ENCODE peak calls at places on chromosomes 5 and 9, in ten cellular contexts. B, N, K, Y, P, M, S, W, H and Q are unnamed samples.

GRCh38 chr9:118643118-118643517 is 726.1 kb downstream of the BRINP1 start:
- DNase-seq in S (peak; percentile 80), P (peak; percentile 89), N (peak; percentile 1), K (peak; percentile 47), B (no peak), M (peak; percentile 8), Y (no peak), H (no peak), W (no peak), Q (no peak)

GRCh38 chr9:109117856-109118801 is 1.6 kb downstream of the TMEM245 start:
- DNase-seq in B (no peak), H (peak; percentile 73), P (no peak), K (peak; percentile 62), S (no peak), W (no peak), M (no peak), N (peak; percentile 88), Y (no peak), Q (peak; percentile 90)

GRCh38 chr5:138632900-138633489 is 57.8 kb upstream of the HSPA9 start:
- DNase-seq in K (peak; percentile 90), S (no peak), N (peak; percentile 34), Y (peak; percentile 50), W (peak; percentile 42), P (peak; percentile 53), M (peak; percentile 82), H (peak; percentile 91), B (peak; percentile 74), Q (peak; percentile 85)

GRCh38 chr5:78907255-78907886 is 77.7 kb downstream of the ARSB start:
- DNase-seq in S (no peak), H (no peak), W (peak; percentile 32), Y (peak; percentile 41), B (no peak), N (no peak), K (peak; percentile 92), P (no peak), M (no peak), Q (peak; percentile 27)

GRCh38 chr5:4868140-4868735 is 271.9 kb upstream of the ADAMTS16 start:
- DNase-seq in S (no peak), H (peak; percentile 66), K (peak; percentile 65), B (no peak), Y (peak; percentile 66), P (peak; percentile 75), M (peak; percentile 52), W (peak; percentile 41), N (peak; percentile 75), Q (peak; percentile 93)

GRCh38 chr5:111236995-111237394 is 12.8 kb downstream of the CAMK4 start:
- DNase-seq in M (no peak), W (no peak), Y (no peak), P (no peak), H (no peak), K (no peak), B (no peak), S (no peak), N (no peak), Q (no peak)

GRCh38 chr5:138544171-138545134 is 1.4 kb upstream of the ETF1 start:
- DNase-seq in S (no peak), W (no peak), K (peak; percentile 80), M (no peak), P (no peak), B (no peak), H (no peak), Y (peak; percentile 46), N (peak; percentile 25), Q (peak; percentile 73)

GRCh38 chr9:93942176-93942575 is 13.0 kb downstream of the BARX1 start:
- DNase-seq in W (no peak), K (no peak), H (no peak), Y (no peak), B (no peak), P (no peak), S (no peak), N (no peak), M (no peak), Q (no peak)

GRCh38 chr9:120014751-120015235 is 565.2 kb downstream of the CDK5RAP2 start:
- DNase-seq in Y (no peak), K (no peak), H (no peak), N (no peak), M (no peak), B (no peak), W (no peak), S (no peak), P (no peak), Q (no peak)

GRCh38 chr9:130860458-130861316 is 25.6 kb downstream of the ABL1 start:
- DNase-seq in B (peak; percentile 88), M (no peak), H (peak; percentile 37), P (peak; percentile 77), K (peak; percentile 99), Y (peak; percentile 79), W (peak; percentile 83), N (no peak), S (peak; percentile 63), Q (peak; percentile 94)

DNA sequence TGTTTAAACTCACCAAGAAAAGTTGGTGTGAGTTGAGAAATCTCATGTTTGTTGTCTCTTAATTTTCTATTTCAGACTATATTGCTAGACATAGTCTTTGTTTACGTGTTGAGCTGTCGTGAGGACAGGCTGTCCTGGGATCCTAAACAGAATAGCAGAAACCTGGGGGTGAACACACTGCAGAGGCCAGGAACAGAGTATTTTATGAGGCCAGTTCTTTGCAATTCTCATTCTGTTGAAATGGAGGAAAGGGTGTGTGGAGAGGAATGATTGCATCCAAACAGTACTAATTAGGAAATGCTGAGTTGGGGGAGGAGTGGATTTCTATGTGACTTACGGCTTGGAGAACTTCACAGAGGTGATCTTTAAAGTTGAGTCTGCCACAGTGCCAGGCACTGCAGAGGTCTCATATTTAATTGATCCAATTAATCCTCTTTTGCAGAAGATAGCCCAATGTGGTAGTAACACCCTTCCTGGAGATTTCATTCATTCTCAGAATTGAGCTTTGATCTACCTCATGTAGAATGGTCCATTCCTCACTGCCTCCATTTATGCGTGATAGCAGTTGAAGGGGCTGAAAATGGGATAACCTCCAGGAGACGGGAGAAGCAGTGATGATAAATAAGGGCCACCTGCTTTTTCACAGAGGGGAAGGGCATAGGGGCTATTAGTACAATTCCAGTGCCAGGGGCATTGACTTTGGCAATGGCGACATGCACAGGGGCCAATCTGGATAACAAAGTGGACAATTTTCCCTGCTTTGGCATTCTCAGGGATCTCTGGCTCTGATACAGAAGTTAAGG is 84.7 kb upstream of the TNFAIP8 start:
- DNase-seq in M (no peak), K (no peak), P (no peak), N (no peak), H (no peak), W (no peak), S (no peak), Y (no peak), B (no peak), Q (no peak)
- H3K9me3 ChIP-seq in M (peaks cover 13% of the 10 kb centered on the region), K (no peaks in the 10 kb centered on the region), P (peaks cover 7% of the 10 kb centered on the region), N (no peaks in the 10 kb centered on the region), H (no peaks in the 10 kb centered on the region), W (no peaks in the 10 kb centered on the region), S (no peaks in the 10 kb centered on the region), Y (no peaks in the 10 kb centered on the region), B (no peaks in the 10 kb centered on the region), Q (no peaks in the 10 kb centered on the region)

GRCh38 chr9:134321571-134321930 is 4.7 kb upstream of the RXRA start:
- DNase-seq in H (no peak), P (no peak), Y (no peak), W (peak; percentile 2), K (no peak), N (no peak), S (no peak), M (no peak), B (peak; percentile 40), Q (peak; percentile 69)
- H3K36me3 ChIP-seq in H (no peaks in the 10 kb centered on the region), P (no peaks in the 10 kb centered on the region), Y (no peaks in the 10 kb centered on the region), W (no peaks in the 10 kb centered on the region), K (no peaks in the 10 kb centered on the region), N (no peaks in the 10 kb centered on the region), S (no peaks in the 10 kb centered on the region), M (no peaks in the 10 kb centered on the region), B (no peaks in the 10 kb centered on the region), Q (no peaks in the 10 kb centered on the region)

GRCh38 chr9:77882294-77882693 is 149.3 kb downstream of the GNAQ start:
- DNase-seq in M (no peak), Y (no peak), P (no peak), K (no peak), H (no peak), B (no peak), W (no peak), S (no peak), N (no peak), Q (no peak)

GRCh38 chr9:77881111-77881510 is 150.5 kb downstream of the GNAQ start:
- DNase-seq in B (no peak), W (no peak), K (no peak), S (no peak), M (no peak), N (no peak), P (no peak), H (no peak), Y (no peak), Q (no peak)

GRCh38 chr9:77883133-77883532 is 148.5 kb downstream of the GNAQ start:
- DNase-seq in B (no peak), P (no peak), K (no peak), M (no peak), H (no peak), Y (no peak), N (no peak), S (no peak), W (no peak), Q (no peak)

GRCh38 chr9:77885104-77885672 is 146.4 kb downstream of the GNAQ start:
- DNase-seq in B (no peak), M (no peak), H (no peak), S (no peak), P (no peak), K (no peak), N (no peak), Y (peak; percentile 33), W (no peak), Q (no peak)

DNA sequence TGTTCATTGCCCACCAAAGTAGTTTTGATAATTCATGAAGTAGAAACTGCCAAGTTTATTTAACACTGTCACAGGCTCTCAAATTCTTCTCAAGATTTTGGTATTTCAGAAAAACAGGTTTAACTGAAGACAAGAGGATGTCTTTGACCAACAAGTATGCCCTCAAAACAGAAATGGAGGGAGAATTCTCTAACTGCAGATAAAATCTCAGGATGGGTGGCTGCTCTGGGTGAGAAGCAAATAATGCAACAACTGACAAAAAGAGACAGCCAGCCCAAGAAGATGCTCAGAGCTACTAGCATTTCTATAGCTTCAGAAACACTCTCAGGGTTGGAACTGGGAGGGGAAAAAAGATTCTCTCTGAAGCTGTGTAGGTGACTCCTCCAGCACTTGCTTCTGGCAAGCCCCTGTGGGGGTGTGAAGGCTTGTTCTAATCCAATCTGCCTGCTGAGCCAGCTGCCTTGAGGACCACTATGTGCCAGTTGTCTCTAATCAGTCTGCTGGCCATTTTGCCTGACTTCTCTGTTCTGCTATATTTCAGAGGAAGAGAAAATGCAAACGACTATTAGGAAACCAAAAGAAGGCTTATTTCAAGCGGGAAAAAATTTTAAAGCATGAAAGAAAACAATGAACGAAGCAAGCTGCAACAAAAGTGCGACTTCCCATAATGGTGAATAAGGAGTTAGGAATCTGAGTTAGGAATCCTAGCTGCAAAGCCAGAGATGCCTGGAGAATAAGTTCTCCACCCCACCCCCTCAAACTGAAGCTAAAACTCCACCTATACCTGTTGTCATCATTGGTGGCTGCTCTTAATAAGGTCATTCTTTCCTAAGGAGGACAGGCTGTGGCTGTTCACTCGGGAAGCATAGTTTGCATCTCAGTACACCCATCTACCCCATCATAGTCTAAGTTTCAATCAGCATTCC is 147.5 kb downstream of the GNAQ start:
- DNase-seq in W (no peak), Y (no peak), N (no peak), S (peak; percentile 54), P (peak; percentile 68), M (no peak), K (peak; percentile 24), B (no peak), H (peak; percentile 24), Q (peak; percentile 78)
- H3K27ac ChIP-seq in W (no peak overlapping the region), Y (no peak overlapping the region), N (no peak overlapping the region), S (peak overlapping the region; percentile 83), P (peak overlapping the region; percentile 75), M (no peak overlapping the region), K (no peak overlapping the region), B (no peak overlapping the region), H (no peak overlapping the region), Q (no peak overlapping the region)

GRCh38 chr5:17336054-17336453 is 118.6 kb downstream of the BASP1 start:
- DNase-seq in N (no peak), M (no peak), W (no peak), S (no peak), H (no peak), K (no peak), B (no peak), P (no peak), Y (no peak), Q (no peak)
- H3K9me3 ChIP-seq in N (no peaks in the 10 kb centered on the region), M (no peaks in the 10 kb centered on the region), W (peaks cover 21% of the 10 kb centered on the region), S (no peaks in the 10 kb centered on the region), H (peaks cover 13% of the 10 kb centered on the region), K (no peaks in the 10 kb centered on the region), B (no peaks in the 10 kb centered on the region), P (peaks cover 9% of the 10 kb centered on the region), Y (no peaks in the 10 kb centered on the region), Q (no peaks in the 10 kb centered on the region)